ENCODE peak calls at places on chromosomes 7 and 10, in ten cellular contexts. One of them, this sample, is unnamed.

GRCh38 chr7:1388936-1389335 is 70.3 kb downstream of the MICALL2 start:
- DNase-seq in G401: no peak
- DNase-seq in CMK: no peak
- DNase-seq in GM23338: no peak
- DNase-seq in endothelial cell: no peak
- DNase-seq in activated CD4-positive, alpha-beta T cell treated with anti-CD3 and anti-CD28 coated beads, Interleukin-2, amount 50 U/mL, for 48 hours: no peak
- DNase-seq in Daoy: no peak
- DNase-seq in upper lobe of right lung: no peak
- DNase-seq in ovary: no peak
- DNase-seq in HCT116: no peak
- DNase-seq in this sample: no peak

GRCh38 chr7:101557978-101558741 is 70.9 kb downstream of the MYL10 start:
- DNase-seq in Daoy: no peak
- DNase-seq in endothelial cell: no peak
- DNase-seq in upper lobe of right lung: peak
- DNase-seq in activated CD4-positive, alpha-beta T cell treated with anti-CD3 and anti-CD28 coated beads, Interleukin-2, amount 50 U/mL, for 48 hours: no peak
- DNase-seq in CMK: no peak
- DNase-seq in ovary: no peak
- DNase-seq in G401: no peak
- DNase-seq in GM23338: no peak
- DNase-seq in HCT116: no peak
- DNase-seq in this sample: no peak

GRCh38 chr7:104529567-104529966 is 201.2 kb downstream of the LHFPL3 start:
- DNase-seq in HCT116: no peak
- DNase-seq in ovary: no peak
- DNase-seq in G401: no peak
- DNase-seq in upper lobe of right lung: no peak
- DNase-seq in activated CD4-positive, alpha-beta T cell treated with anti-CD3 and anti-CD28 coated beads, Interleukin-2, amount 50 U/mL, for 48 hours: no peak
- DNase-seq in endothelial cell: no peak
- DNase-seq in Daoy: peak
- DNase-seq in GM23338: no peak
- DNase-seq in CMK: no peak
- DNase-seq in this sample: no peak

GRCh38 chr7:131625817-131626372 is 69.5 kb upstream of the PODXL start:
- DNase-seq in CMK: peak
- DNase-seq in activated CD4-positive, alpha-beta T cell treated with anti-CD3 and anti-CD28 coated beads, Interleukin-2, amount 50 U/mL, for 48 hours: no peak
- DNase-seq in G401: no peak
- DNase-seq in upper lobe of right lung: no peak
- DNase-seq in HCT116: peak
- DNase-seq in endothelial cell: peak
- DNase-seq in ovary: no peak
- DNase-seq in GM23338: peak
- DNase-seq in Daoy: peak
- DNase-seq in this sample: no peak

GRCh38 chr7:27187702-27188665 is 3.0 kb upstream of the HOXA11 start:
- DNase-seq in G401: no peak
- DNase-seq in Daoy: peak
- DNase-seq in HCT116: no peak
- DNase-seq in upper lobe of right lung: peak
- DNase-seq in activated CD4-positive, alpha-beta T cell treated with anti-CD3 and anti-CD28 coated beads, Interleukin-2, amount 50 U/mL, for 48 hours: no peak
- DNase-seq in GM23338: peak
- DNase-seq in endothelial cell: no peak
- DNase-seq in CMK: no peak
- DNase-seq in ovary: no peak
- DNase-seq in this sample: no peak

GRCh38 chr10:16795410-16796073 is 21.7 kb downstream of the RSU1 start:
- DNase-seq in endothelial cell: no peak
- DNase-seq in GM23338: no peak
- DNase-seq in ovary: no peak
- DNase-seq in HCT116: no peak
- DNase-seq in upper lobe of right lung: no peak
- DNase-seq in CMK: no peak
- DNase-seq in G401: no peak
- DNase-seq in activated CD4-positive, alpha-beta T cell treated with anti-CD3 and anti-CD28 coated beads, Interleukin-2, amount 50 U/mL, for 48 hours: no peak
- DNase-seq in Daoy: no peak
- DNase-seq in this sample: no peak

GRCh38 chr7:1533569-1534329 is 3.2 kb downstream of the MAFK start:
- DNase-seq in activated CD4-positive, alpha-beta T cell treated with anti-CD3 and anti-CD28 coated beads, Interleukin-2, amount 50 U/mL, for 48 hours: peak
- DNase-seq in upper lobe of right lung: no peak
- DNase-seq in endothelial cell: no peak
- DNase-seq in HCT116: no peak
- DNase-seq in GM23338: no peak
- DNase-seq in CMK: no peak
- DNase-seq in G401: no peak
- DNase-seq in ovary: peak
- DNase-seq in Daoy: peak
- DNase-seq in this sample: peak

GRCh38 chr7:99102809-99103690 is 40.9 kb downstream of the SMURF1 start:
- DNase-seq in Daoy: peak
- DNase-seq in G401: no peak
- DNase-seq in ovary: no peak
- DNase-seq in endothelial cell: no peak
- DNase-seq in GM23338: no peak
- DNase-seq in CMK: no peak
- DNase-seq in activated CD4-positive, alpha-beta T cell treated with anti-CD3 and anti-CD28 coated beads, Interleukin-2, amount 50 U/mL, for 48 hours: peak
- DNase-seq in HCT116: no peak
- DNase-seq in upper lobe of right lung: no peak
- DNase-seq in this sample: no peak

GRCh38 chr7:23184709-23185354 is 3.0 kb downstream of the NUP42 start:
- DNase-seq in Daoy: peak
- DNase-seq in GM23338: peak
- DNase-seq in CMK: no peak
- DNase-seq in activated CD4-positive, alpha-beta T cell treated with anti-CD3 and anti-CD28 coated beads, Interleukin-2, amount 50 U/mL, for 48 hours: no peak
- DNase-seq in upper lobe of right lung: no peak
- DNase-seq in endothelial cell: peak
- DNase-seq in ovary: no peak
- DNase-seq in HCT116: peak
- DNase-seq in G401: peak
- DNase-seq in this sample: no peak

GRCh38 chr10:110868981-110869380 is 2.7 kb upstream of the PDCD4 start:
- DNase-seq in activated CD4-positive, alpha-beta T cell treated with anti-CD3 and anti-CD28 coated beads, Interleukin-2, amount 50 U/mL, for 48 hours: no peak
- DNase-seq in GM23338: no peak
- DNase-seq in G401: no peak
- DNase-seq in Daoy: no peak
- DNase-seq in endothelial cell: no peak
- DNase-seq in ovary: no peak
- DNase-seq in CMK: no peak
- DNase-seq in upper lobe of right lung: no peak
- DNase-seq in HCT116: no peak
- DNase-seq in this sample: no peak

GRCh38 chr10:77321868-77322267 is 315.7 kb downstream of the KCNMA1 start:
- DNase-seq in activated CD4-positive, alpha-beta T cell treated with anti-CD3 and anti-CD28 coated beads, Interleukin-2, amount 50 U/mL, for 48 hours: no peak
- DNase-seq in G401: no peak
- DNase-seq in Daoy: peak
- DNase-seq in CMK: no peak
- DNase-seq in GM23338: no peak
- DNase-seq in ovary: no peak
- DNase-seq in upper lobe of right lung: no peak
- DNase-seq in HCT116: no peak
- DNase-seq in endothelial cell: no peak
- DNase-seq in this sample: no peak

GRCh38 chr7:17769918-17770317 is 170.4 kb downstream of the SNX13 start:
- DNase-seq in activated CD4-positive, alpha-beta T cell treated with anti-CD3 and anti-CD28 coated beads, Interleukin-2, amount 50 U/mL, for 48 hours: peak
- DNase-seq in G401: peak
- DNase-seq in GM23338: peak
- DNase-seq in upper lobe of right lung: no peak
- DNase-seq in CMK: peak
- DNase-seq in Daoy: peak
- DNase-seq in HCT116: peak
- DNase-seq in endothelial cell: peak
- DNase-seq in ovary: peak
- DNase-seq in this sample: peak

GRCh38 chr10:80472234-80473095 is 18.4 kb downstream of the TSPAN14 start:
- DNase-seq in CMK: no peak
- DNase-seq in HCT116: no peak
- DNase-seq in ovary: no peak
- DNase-seq in G401: no peak
- DNase-seq in endothelial cell: no peak
- DNase-seq in Daoy: peak
- DNase-seq in GM23338: no peak
- DNase-seq in upper lobe of right lung: peak
- DNase-seq in activated CD4-positive, alpha-beta T cell treated with anti-CD3 and anti-CD28 coated beads, Interleukin-2, amount 50 U/mL, for 48 hours: no peak
- DNase-seq in this sample: no peak

GRCh38 chr7:23544913-23545354 is 13.2 kb upstream of the TRA2A start:
- DNase-seq in HCT116: peak
- DNase-seq in Daoy: peak
- DNase-seq in upper lobe of right lung: no peak
- DNase-seq in CMK: no peak
- DNase-seq in activated CD4-positive, alpha-beta T cell treated with anti-CD3 and anti-CD28 coated beads, Interleukin-2, amount 50 U/mL, for 48 hours: no peak
- DNase-seq in ovary: no peak
- DNase-seq in GM23338: peak
- DNase-seq in endothelial cell: peak
- DNase-seq in G401: peak
- DNase-seq in this sample: peak